ENCODE peak calls at places on chromosomes 11 and 22, in ten cellular contexts. A is substantia nigra; Q is AG09309; X is iPS-NIHi11; E is NCI-H748 treated with DMSO at 0.1 percent for 48 hours; R is non-pigmented ciliary epithelial cell; M is NB4; C is HS-27A; Z is effector memory CD8-positive, alpha-beta T cell; F is stimulated activated naive CD4-positive, alpha-beta T cell. T is an unnamed sample.

GRCh38 chr11:59222464-59223065 is 9.8 kb upstream of the MPEG1 start:
- DNase-seq in F (no peak), Z (no peak), E (no peak), R (no peak), X (no peak), M (no peak), Q (no peak), A (no peak), C (no peak), T (no peak)

GRCh38 chr11:81967242-81967641 is 766.4 kb downstream of the FAM181B start:
- DNase-seq in E (no peak), R (no peak), X (no peak), Z (no peak), A (no peak), M (no peak), Q (no peak), C (no peak), F (no peak), T (no peak)

GRCh38 chr11:67640021-67640757 is 626 bp upstream of the TBX10 start:
- DNase-seq in Q (no peak), Z (peak), M (peak), E (peak), F (peak), X (peak), A (peak), R (no peak), C (no peak), T (no peak)

GRCh38 chr11:67646535-67647336 is 3.8 kb downstream of the ACY3 start:
- DNase-seq in Z (peak), A (no peak), C (no peak), R (no peak), Q (no peak), X (no peak), F (no peak), E (no peak), M (peak), T (no peak)

GRCh38 chr22:31243339-31244043 is 31.4 kb downstream of the LIMK2 start:
- DNase-seq in R (no peak), Q (no peak), Z (no peak), M (no peak), C (no peak), X (no peak), A (no peak), F (no peak), E (no peak), T (no peak)

GRCh38 chr11:15412054-15412453 is 297.3 kb downstream of the INSC start:
- DNase-seq in Q (no peak), A (no peak), C (no peak), X (no peak), F (no peak), M (no peak), Z (no peak), R (no peak), E (peak), T (no peak)

GRCh38 chr11:68326334-68327215 is 14.2 kb downstream of the LRP5 start:
- DNase-seq in C (no peak), A (no peak), R (no peak), Q (no peak), Z (no peak), X (no peak), M (no peak), F (no peak), E (no peak), T (no peak)

GRCh38 chr11:1628506-1629325 is 859 bp upstream of the KRTAP5-5 start:
- DNase-seq in X (peak), R (no peak), E (no peak), M (peak), C (no peak), Z (peak), Q (no peak), A (peak), F (peak), T (no peak)

GRCh38 chr22:26812731-26813130 is 155.3 kb downstream of the MIAT start:
- DNase-seq in R (no peak), F (no peak), E (no peak), Z (no peak), C (no peak), X (no peak), M (no peak), A (no peak), Q (peak), T (no peak)

GRCh38 chr11:120643254-120643653 is 131.7 kb downstream of the GRIK4 start:
- DNase-seq in X (no peak), Q (no peak), C (no peak), M (no peak), A (no peak), Z (no peak), R (no peak), E (no peak), F (no peak), T (no peak)

GRCh38 chr11:45473491-45473890 is 187.3 kb upstream of the SYT13 start:
- DNase-seq in Z (no peak), M (no peak), Q (no peak), X (peak), E (peak), C (no peak), A (no peak), F (no peak), R (no peak), T (no peak)

GRCh38 chr11:110355011-110355744 is 58.8 kb upstream of the RDX start:
- DNase-seq in Q (no peak), F (no peak), R (no peak), X (peak), Z (no peak), E (no peak), A (no peak), M (no peak), C (no peak), T (no peak)

GRCh38 chr22:49671331-49672012 is 156.2 kb downstream of the BRD1 start:
- DNase-seq in Q (no peak), A (no peak), R (no peak), M (no peak), X (no peak), Z (no peak), E (no peak), F (no peak), C (no peak), T (no peak)